ENCODE peak calls at places on chromosomes 3 and 15, in six cellular contexts. Z is stimulated activated CD4-positive, alpha-beta T cell treated with anti-CD3 and anti-CD28 coated beads, Interleukin-15, amount 100 ng/mL, for 1 hour; U is tibial nerve; N is NCI-H748 treated with DMSO at 0.1 percent for 48 hours; J is AG08395; W is NCI-H2171 treated with DMSO at 0.1 percent for 48 hours. D is an unnamed sample.

GRCh38 chr3:14344351-14344750 is 58.1 kb upstream of the SLC6A6 start:
- DNase-seq in N (no peak), W (no peak), U (no peak), J (no peak), Z (no peak), D (no peak)

GRCh38 chr15:41917767-41918430 is 24.0 kb upstream of the SPTBN5 start:
- DNase-seq in J (peak; percentile 67), W (no peak), N (no peak), U (no peak), Z (no peak), D (no peak)

GRCh38 chr3:60424034-60424433 is 827.2 kb downstream of the FHIT start:
- DNase-seq in N (peak; percentile 63), W (no peak), Z (no peak), U (no peak), J (no peak), D (no peak)

GRCh38 chr15:58738051-58738707 is 11.3 kb downstream of the ADAM10 start:
- DNase-seq in W (no peak), Z (no peak), N (no peak), J (peak; percentile 24), U (no peak), D (no peak)

GRCh38 chr15:91866971-91867372 is 13.5 kb downstream of the SLCO3A1 start:
- DNase-seq in U (no peak), Z (no peak), W (peak; percentile 88), N (no peak), J (no peak), D (no peak)

GRCh38 chr3:71389191-71389590 is 194.3 kb downstream of the FOXP1 start:
- DNase-seq in U (no peak), W (no peak), Z (no peak), N (no peak), J (no peak), D (no peak)

GRCh38 chr3:10309736-10310135 is 11.2 kb downstream of the SEC13 start:
- DNase-seq in N (no peak), W (no peak), J (no peak), U (no peak), Z (no peak), D (no peak)

GRCh38 chr3:30357897-30358296 is 248.5 kb upstream of the TGFBR2 start:
- DNase-seq in J (no peak), Z (no peak), U (no peak), W (no peak), N (no peak), D (no peak)

GRCh38 chr15:22262613-22263020 is 182.3 kb downstream of the OR4M2 start:
- DNase-seq in W (no peak), N (no peak), J (no peak), U (no peak), Z (no peak), D (no peak)

D was measured in NCI-H1436.